ENCODE peak calls at places on chromosomes 3 and 15, in four cellular contexts. One of them, this sample, is unnamed.

GRCh38 chr3:45677045-45677436 is 12.2 kb upstream of the SACM1L start:
- DNase-seq in thoracic aorta: no peak
- DNase-seq in AML-193: peak; percentile 67
- DNase-seq in fibroblast of lung: peak; percentile 72
- DNase-seq in this sample: no peak

GRCh38 chr3:196335004-196335403 is 3.2 kb downstream of the TM4SF19 start:
- DNase-seq in thoracic aorta: no peak
- DNase-seq in AML-193: no peak
- DNase-seq in fibroblast of lung: no peak
- DNase-seq in this sample: no peak

GRCh38 chr3:29406433-29406832 is 125.6 kb downstream of the RBMS3 start:
- DNase-seq in thoracic aorta: no peak
- DNase-seq in AML-193: no peak
- DNase-seq in fibroblast of lung: peak; percentile 22
- DNase-seq in this sample: no peak

GRCh38 chr15:82540984-82541431 is 751 bp upstream of the RPS17 start:
- DNase-seq in thoracic aorta: no peak
- DNase-seq in AML-193: no peak
- DNase-seq in fibroblast of lung: peak; percentile 34
- DNase-seq in this sample: no peak

GRCh38 chr15:85162237-85162636 is 180.6 kb downstream of the PDE8A start:
- DNase-seq in thoracic aorta: no peak
- DNase-seq in AML-193: no peak
- DNase-seq in fibroblast of lung: no peak
- DNase-seq in this sample: no peak

GRCh38 chr15:98596131-98596530 is 52.2 kb upstream of the IGF1R start:
- DNase-seq in thoracic aorta: no peak
- DNase-seq in AML-193: no peak
- DNase-seq in fibroblast of lung: no peak
- DNase-seq in this sample: no peak

GRCh38 chr15:96418146-96418545 is 87.6 kb downstream of the NR2F2 start:
- DNase-seq in thoracic aorta: no peak
- DNase-seq in AML-193: no peak
- DNase-seq in fibroblast of lung: no peak
- DNase-seq in this sample: no peak

GRCh38 chr3:171561601-171562323 is 101.6 kb upstream of the TNIK start:
- DNase-seq in thoracic aorta: no peak
- DNase-seq in AML-193: no peak
- DNase-seq in fibroblast of lung: no peak
- DNase-seq in this sample: no peak

GRCh38 chr3:148718982-148719862 is 21.5 kb downstream of the AGTR1 start:
- DNase-seq in thoracic aorta: no peak
- DNase-seq in AML-193: peak; percentile 68
- DNase-seq in fibroblast of lung: peak; percentile 62
- DNase-seq in this sample: no peak

GRCh38 chr15:76994001-76994400 is 925 bp upstream of the PSTPIP1 start:
- DNase-seq in thoracic aorta: no peak
- DNase-seq in AML-193: peak; percentile 53
- DNase-seq in fibroblast of lung: no peak
- DNase-seq in this sample: no peak